ENCODE peak calls at places on chromosomes 1 and 21, in seven cellular contexts. G is GM23338, X is stomach, S is transverse colon, M is K562, P is breast epithelium, N is prostate gland. T is an unnamed sample.

GRCh38 chr1:55309053-55309452 is 93.9 kb upstream of the USP24 start:
- DNase-seq in G (no peak), X (no peak), S (no peak), M (no peak), P (no peak), N (no peak), T (no peak)

GRCh38 chr1:150601540-150601939 is 22.1 kb upstream of the MCL1 start:
- DNase-seq in G (no peak), X (no peak), S (no peak), M (no peak), P (no peak), N (no peak), T (no peak)

GRCh38 chr1:221462345-221462744 is 279.5 kb downstream of the DUSP10 start:
- DNase-seq in G (no peak), X (no peak), S (no peak), M (no peak), P (no peak), N (no peak), T (no peak)

GRCh38 chr21:33266050-33266783 is at the start of gene IL10RB:
- DNase-seq in G (peak; percentile 92), X (peak; percentile 78), S (peak; percentile 87), M (peak; percentile 100), P (peak; percentile 57), N (peak; percentile 73), T (peak; percentile 96)

GRCh38 chr1:178004926-178005391 is 35.1 kb upstream of the SEC16B start:
- DNase-seq in G (no peak), X (no peak), S (no peak), M (no peak), P (no peak), N (no peak), T (no peak)

GRCh38 chr1:27574871-27575831 is 28.8 kb downstream of the AHDC1 start:
- DNase-seq in G (peak; percentile 92), X (peak; percentile 84), S (peak; percentile 66), M (peak; percentile 69), P (no peak), N (peak; percentile 52), T (no peak)

GRCh38 chr1:200780545-200781444 is 42.1 kb downstream of the CAMSAP2 start:
- DNase-seq in G (peak; percentile 31), X (no peak), S (no peak), M (no peak), P (no peak), N (no peak), T (no peak)

GRCh38 chr21:46064870-46065214 is 33.1 kb upstream of the COL6A2 start:
- DNase-seq in G (no peak), X (no peak), S (no peak), M (no peak), P (peak; percentile 48), N (no peak), T (no peak)

GRCh38 chr1:232084584-232085223 is 458.1 kb downstream of the DISC1 start:
- DNase-seq in G (peak; percentile 86), X (no peak), S (no peak), M (no peak), P (no peak), N (no peak), T (no peak)

GRCh38 chr1:165574295-165574694 is 30.5 kb downstream of the LRRC52 start:
- DNase-seq in G (no peak), X (no peak), S (no peak), M (no peak), P (no peak), N (no peak), T (no peak)
- TF ChIP-seq POLR2AphosphoS5 in G (no peak), X (no peak), S (no peak), M (no peak), P (no peak), N (no peak), T (no peak)

GRCh38 chr21:26843912-26844257 is 1.3 kb downstream of the ADAMTS1 start:
- DNase-seq in G (peak; percentile 30), X (no peak), S (no peak), M (no peak), P (no peak), N (no peak), T (no peak)
- H3K4me3 ChIP-seq in G (peak overlapping the region; percentile 88), X (peak overlapping the region; percentile 81), S (peak overlapping the region; percentile 54), M (no peak overlapping the region), P (peak overlapping the region; percentile 69), N (peak overlapping the region; percentile 50), T (peak overlapping the region; percentile 63)

GRCh38 chr1:40981702-40982448 is 2.4 kb downstream of the CTPS1 start:
- DNase-seq in G (peak; percentile 30), X (no peak), S (no peak), M (no peak), P (no peak), N (no peak), T (no peak)

GRCh38 chr1:40978886-40979240 is 633 bp upstream of the CTPS1 start:
- DNase-seq in G (peak; percentile 59), X (no peak), S (no peak), M (no peak), P (no peak), N (no peak), T (no peak)

GRCh38 chr1:40979241-40980067 is at the start of gene CTPS1:
- DNase-seq in G (peak; percentile 93), X (peak; percentile 97), S (peak; percentile 96), M (peak; percentile 99), P (peak; percentile 96), N (peak; percentile 92), T (peak; percentile 98)

GRCh38 chr1:40980068-40980452 is 564 bp downstream of the CTPS1 start:
- DNase-seq in G (no peak), X (no peak), S (no peak), M (no peak), P (no peak), N (no peak), T (no peak)

DNA sequence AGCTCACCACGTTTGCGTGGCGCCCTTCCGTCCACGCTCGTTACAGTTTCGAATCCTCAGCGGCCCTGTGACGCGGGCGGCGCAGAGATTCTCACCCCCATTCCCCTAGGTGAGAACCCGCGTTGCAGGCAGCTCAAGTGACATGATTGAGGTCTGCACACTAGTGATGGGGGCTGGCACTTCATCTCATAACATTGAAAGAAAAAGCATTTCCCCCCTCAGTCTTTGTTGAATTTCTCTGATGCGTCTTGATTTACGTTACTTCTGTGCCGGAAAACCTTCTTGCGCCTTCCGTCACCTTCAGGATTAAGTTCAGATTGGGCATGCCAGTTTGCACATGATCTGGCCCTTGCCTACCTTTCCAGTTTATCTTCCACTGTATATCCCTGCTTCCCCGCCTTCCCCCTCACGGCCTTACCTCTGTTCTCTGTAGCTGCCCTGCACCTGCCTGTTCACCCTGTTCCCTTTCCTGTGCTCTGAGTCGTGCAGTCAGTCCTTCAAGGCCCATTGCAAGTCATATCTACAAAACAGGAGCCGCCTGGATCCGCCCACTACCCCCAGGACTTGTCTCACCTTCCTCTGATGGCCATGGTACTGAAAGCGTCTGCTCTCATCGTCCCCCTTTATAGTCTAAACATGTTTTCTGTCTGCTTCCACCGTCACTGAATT is 1.1 kb downstream of the CTPS1 start:
- DNase-seq in G (peak; percentile 39), X (peak; percentile 30), S (peak; percentile 21), M (peak; percentile 42), P (no peak), N (no peak), T (no peak)
- TF ChIP-seq POLR2AphosphoS5 in G (no peak), X (no peak), S (no peak), M (peak; percentile 53), P (no peak), N (no peak), T (no peak)

GRCh38 chr1:210652329-210652954 is 323.7 kb downstream of the HHAT start:
- DNase-seq in G (no peak), X (no peak), S (no peak), M (no peak), P (no peak), N (no peak), T (no peak)
- H3K4me3 ChIP-seq in G (no peak overlapping the region), X (no peak overlapping the region), S (no peak overlapping the region), M (no peak overlapping the region), P (no peak overlapping the region), N (no peak overlapping the region), T (no peak overlapping the region)

DNA sequence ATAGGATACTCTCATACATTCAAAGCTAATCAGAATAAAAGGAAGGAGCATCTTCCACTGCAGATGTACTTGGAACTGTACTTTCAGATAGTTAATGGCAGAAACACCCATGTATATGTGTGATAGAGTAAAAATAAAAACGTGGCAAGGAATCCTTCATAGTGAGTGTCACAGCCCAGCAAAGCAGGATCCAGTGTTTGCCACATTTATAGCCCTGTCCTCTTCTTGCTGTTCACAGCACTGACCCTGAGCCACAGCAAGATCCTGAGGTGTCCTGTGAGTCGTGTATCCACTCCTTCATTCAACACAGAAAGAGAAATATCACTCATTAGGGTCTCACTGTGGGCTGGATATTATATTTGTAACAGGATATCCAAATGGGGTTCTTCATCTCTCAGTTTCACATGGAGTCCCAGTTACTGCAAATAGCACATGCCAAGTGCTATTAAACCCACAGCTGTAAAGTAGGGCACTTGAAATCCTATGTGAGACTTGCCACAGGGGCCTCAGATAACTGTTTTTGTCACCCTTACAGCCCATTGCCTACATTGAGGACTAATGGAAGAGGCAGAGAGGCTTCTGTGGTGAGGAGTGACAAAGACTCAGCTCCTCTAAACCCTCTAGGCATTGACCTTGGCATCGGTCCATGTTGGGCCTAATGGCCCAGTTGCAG is 41.3 kb downstream of the CYP2J2 start:
- DNase-seq in G (no peak), X (no peak), S (no peak), M (no peak), P (no peak), N (no peak), T (no peak)
- TF ChIP-seq POLR2AphosphoS5 in G (no peak), X (no peak), S (no peak), M (no peak), P (no peak), N (no peak), T (no peak)

GRCh38 chr1:3693321-3693720 is 41.0 kb downstream of the TP73 start:
- DNase-seq in G (no peak), X (no peak), S (no peak), M (no peak), P (no peak), N (no peak), T (no peak)

GRCh38 chr1:3697104-3697503 is 44.8 kb downstream of the TP73 start:
- DNase-seq in G (no peak), X (no peak), S (no peak), M (no peak), P (no peak), N (no peak), T (no peak)

GRCh38 chr1:3697810-3698209 is 45.5 kb downstream of the TP73 start:
- DNase-seq in G (no peak), X (no peak), S (peak; percentile 25), M (no peak), P (no peak), N (no peak), T (no peak)

GRCh38 chr1:3696689-3697088 is 44.4 kb downstream of the TP73 start:
- DNase-seq in G (no peak), X (no peak), S (no peak), M (no peak), P (no peak), N (no peak), T (no peak)

GRCh38 chr1:3695326-3696217 is 43.3 kb downstream of the TP73 start:
- DNase-seq in G (peak; percentile 91), X (peak; percentile 51), S (peak; percentile 37), M (peak; percentile 83), P (no peak), N (no peak), T (peak; percentile 87)
- H3K4me3 ChIP-seq in G (no peak overlapping the region), X (no peak overlapping the region), S (no peak overlapping the region), M (no peak overlapping the region), P (no peak overlapping the region), N (no peak overlapping the region), T (no peak overlapping the region)